ENCODE peak calls at places on chromosomes 11 and 22, in five cellular contexts. One of them, this sample, is unnamed. For H3K4me1, the result is how much of the 10 kb centered on the place peaks cover.

GRCh38 chr22:30290679-30291333 is 1.5 kb upstream of the CASTOR1 start:
- DNase-seq in stomach: peak
- DNase-seq in ovary: peak
- DNase-seq in A549: no peak
- DNase-seq in transverse colon: peak
- DNase-seq in this sample: peak

GRCh38 chr22:41757507-41757906 is 43.0 kb upstream of the CCDC134 start:
- DNase-seq in transverse colon: no peak
- DNase-seq in A549: no peak
- DNase-seq in ovary: no peak
- DNase-seq in stomach: no peak
- DNase-seq in this sample: no peak

GRCh38 chr11:21888814-21889213 is 304.1 kb upstream of the ANO5 start:
- DNase-seq in stomach: no peak
- DNase-seq in A549: peak
- DNase-seq in ovary: no peak
- DNase-seq in transverse colon: no peak
- DNase-seq in this sample: peak

GRCh38 chr11:101428918-101429317 is 154.9 kb downstream of the TRPC6 start:
- DNase-seq in A549: no peak
- DNase-seq in transverse colon: no peak
- DNase-seq in ovary: no peak
- DNase-seq in stomach: no peak
- DNase-seq in this sample: no peak

GRCh38 chr11:117473692-117474091 is 146.0 kb downstream of the CEP164 start:
- DNase-seq in stomach: no peak
- DNase-seq in ovary: no peak
- DNase-seq in transverse colon: no peak
- DNase-seq in A549: no peak
- DNase-seq in this sample: no peak

GRCh38 chr11:57073121-57073520 is 84.4 kb downstream of the OR5AK2 start:
- DNase-seq in A549: no peak
- DNase-seq in stomach: no peak
- DNase-seq in transverse colon: no peak
- DNase-seq in ovary: no peak
- DNase-seq in this sample: no peak

GRCh38 chr22:41021039-41021654 is 70.0 kb downstream of the RBX1 start:
- DNase-seq in A549: no peak
- DNase-seq in ovary: peak
- DNase-seq in transverse colon: peak
- DNase-seq in stomach: no peak
- DNase-seq in this sample: no peak

GRCh38 chr11:10459029-10459970 is 4.2 kb downstream of the AMPD3 start:
- DNase-seq in A549: no peak
- DNase-seq in transverse colon: no peak
- DNase-seq in ovary: no peak
- DNase-seq in stomach: no peak
- DNase-seq in this sample: no peak

GRCh38 chr11:2793781-2794418 is 91.7 kb downstream of the CDKN1C start:
- DNase-seq in A549: no peak
- DNase-seq in stomach: peak
- DNase-seq in ovary: peak
- DNase-seq in transverse colon: peak
- DNase-seq in this sample: peak

GRCh38 chr22:32494971-32495370 is 20.4 kb downstream of the FBXO7 start:
- DNase-seq in A549: no peak
- DNase-seq in ovary: no peak
- DNase-seq in stomach: no peak
- DNase-seq in transverse colon: no peak
- DNase-seq in this sample: no peak

GRCh38 chr11:76620471-76620870 is 50.1 kb downstream of the LRRC32 start:
- DNase-seq in stomach: no peak
- DNase-seq in transverse colon: no peak
- DNase-seq in ovary: no peak
- DNase-seq in A549: no peak
- DNase-seq in this sample: no peak

DNA sequence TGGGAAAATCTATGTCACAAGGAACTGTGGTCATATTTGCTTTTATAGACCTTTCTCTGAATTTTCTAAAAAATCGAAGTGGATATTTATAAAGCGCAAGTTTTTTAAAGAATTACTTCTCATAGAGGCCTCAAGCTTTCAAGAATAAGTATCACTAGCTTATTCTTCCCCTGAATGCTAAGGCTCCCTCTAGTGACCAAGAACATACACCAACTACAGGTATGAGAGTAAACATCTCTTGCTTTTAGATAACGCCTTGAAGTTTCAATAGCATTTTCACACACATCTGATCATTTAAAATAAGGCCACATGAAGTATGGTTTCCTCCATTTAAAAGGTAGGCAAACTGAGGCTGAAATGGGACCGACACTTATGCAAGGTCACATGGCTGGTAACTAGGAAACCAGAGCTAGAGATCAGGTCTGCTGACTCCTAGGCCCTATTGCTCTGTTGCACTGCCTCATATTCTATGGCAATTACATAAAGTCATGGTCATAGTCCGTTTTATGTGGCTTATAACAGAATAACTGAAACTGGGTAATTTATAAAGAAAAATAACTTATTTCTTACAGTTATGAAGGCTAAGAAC is 66.5 kb downstream of the CCDC34 start:
- DNase-seq in stomach: no peak
- DNase-seq in transverse colon: no peak
- DNase-seq in A549: peak
- DNase-seq in ovary: no peak
- DNase-seq in this sample: no peak
- H3K4me1 ChIP-seq in stomach: under half
- H3K4me1 ChIP-seq in transverse colon: under half
- H3K4me1 ChIP-seq in A549: under half
- H3K4me1 ChIP-seq in ovary: under half
- H3K4me1 ChIP-seq in this sample: under half

GRCh38 chr11:122665882-122666281 is 10.4 kb downstream of the UBASH3B start:
- DNase-seq in ovary: no peak
- DNase-seq in A549: no peak
- DNase-seq in stomach: no peak
- DNase-seq in transverse colon: no peak
- DNase-seq in this sample: no peak
- TF ChIP-seq EP300 in ovary: no peak
- TF ChIP-seq EP300 in A549: no peak
- TF ChIP-seq EP300 in stomach: no peak
- TF ChIP-seq EP300 in transverse colon: no peak
- TF ChIP-seq EP300 in this sample: no peak

GRCh38 chr11:38006466-38006865 is 1408.4 kb upstream of the RAG2 start:
- DNase-seq in stomach: no peak
- DNase-seq in ovary: no peak
- DNase-seq in A549: no peak
- DNase-seq in transverse colon: no peak
- DNase-seq in this sample: no peak
- H3K4me1 ChIP-seq in stomach: under half
- H3K4me1 ChIP-seq in ovary: under half
- H3K4me1 ChIP-seq in A549: under half
- H3K4me1 ChIP-seq in transverse colon: under half
- H3K4me1 ChIP-seq in this sample: under half

GRCh38 chr11:74468521-74469280 is 1.4 kb upstream of the KCNE3 start:
- DNase-seq in ovary: no peak
- DNase-seq in stomach: no peak
- DNase-seq in transverse colon: no peak
- DNase-seq in A549: no peak
- DNase-seq in this sample: no peak
- TF ChIP-seq EP300 in ovary: no peak
- TF ChIP-seq EP300 in stomach: no peak
- TF ChIP-seq EP300 in transverse colon: no peak
- TF ChIP-seq EP300 in A549: no peak
- TF ChIP-seq EP300 in this sample: no peak

DNA sequence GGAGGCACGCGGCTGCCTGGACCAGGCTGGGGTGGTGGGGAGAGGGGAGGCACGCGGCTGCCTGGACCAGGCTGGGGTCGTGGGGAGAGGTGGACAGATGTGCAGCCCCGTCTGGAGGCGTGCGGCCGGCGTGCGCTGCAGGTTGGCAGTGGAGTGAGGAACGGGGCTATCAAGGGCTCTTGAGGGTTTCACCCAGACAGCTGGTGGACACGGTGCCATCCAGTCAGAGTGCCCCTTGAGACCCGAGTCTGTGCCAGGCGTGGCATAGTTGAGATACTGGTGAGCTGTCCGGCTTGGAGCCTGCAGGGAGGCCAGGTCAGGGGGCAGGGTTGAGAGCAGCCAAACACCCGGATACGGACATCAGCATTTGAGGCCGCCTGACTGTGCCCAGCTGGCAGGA is 1.5 kb upstream of the GRAMD4 start:
- DNase-seq in transverse colon: no peak
- DNase-seq in stomach: no peak
- DNase-seq in A549: no peak
- DNase-seq in ovary: no peak
- DNase-seq in this sample: no peak
- H3K4me1 ChIP-seq in transverse colon: under half
- H3K4me1 ChIP-seq in stomach: half or more
- H3K4me1 ChIP-seq in A549: under half
- H3K4me1 ChIP-seq in ovary: under half
- H3K4me1 ChIP-seq in this sample: under half

This sample was measured in tibial nerve.